ENCODE peak calls at places on chromosomes 7 and 10, in ten cellular contexts. B is body of pancreas, N is IMR-90, H is HepG2, D is uterus, X is suprapubic skin, G is sigmoid colon, O is testis, A is tibial nerve, W is thyroid gland. Z is an unnamed sample. For H3K36me3, the result is how much of the 10 kb centered on the place peaks cover.

GRCh38 chr7:18459846-18460245 is 35.7 kb upstream of the HDAC9 start:
- DNase-seq in X (no peak), G (no peak), O (no peak), A (no peak), N (no peak), D (no peak), W (no peak), B (no peak), H (no peak), Z (no peak)

GRCh38 chr7:1899201-1899600 is 229.1 kb downstream of the ELFN1 start:
- DNase-seq in O (peak), G (no peak), B (peak), A (no peak), W (no peak), N (peak), D (no peak), X (no peak), H (no peak), Z (no peak)

GRCh38 chr10:59465089-59465488 is 102.7 kb upstream of the FAM13C start:
- DNase-seq in N (peak), O (peak), W (peak), X (no peak), H (peak), G (no peak), A (no peak), B (no peak), D (no peak), Z (no peak)

GRCh38 chr7:104371216-104371796 is 42.9 kb downstream of the LHFPL3 start:
- DNase-seq in X (no peak), D (no peak), N (no peak), H (no peak), G (no peak), B (no peak), W (no peak), A (no peak), O (no peak), Z (no peak)

GRCh38 chr10:31034041-31034918 is 2.6 kb upstream of the ZNF438 start:
- DNase-seq in B (no peak), O (no peak), A (no peak), X (no peak), W (no peak), G (no peak), D (no peak), N (peak), H (no peak), Z (no peak)

GRCh38 chr10:21700474-21700873 is 166.4 kb downstream of the MLLT10 start:
- DNase-seq in B (no peak), W (no peak), G (no peak), H (no peak), N (no peak), X (no peak), O (no peak), D (no peak), A (no peak), Z (no peak)

GRCh38 chr7:113202282-113202681 is 83.9 kb upstream of the SMIM30 start:
- DNase-seq in O (no peak), N (no peak), W (no peak), D (no peak), A (no peak), X (no peak), G (no peak), B (no peak), H (no peak), Z (no peak)

GRCh38 chr7:108402865-108403264 is 53.4 kb downstream of the NRCAM start:
- DNase-seq in N (no peak), W (peak), X (no peak), O (no peak), D (no peak), A (no peak), G (no peak), H (no peak), B (peak), Z (no peak)

GRCh38 chr10:103823706-103824272 is 31.6 kb downstream of the SH3PXD2A start:
- DNase-seq in D (no peak), O (no peak), B (peak), N (no peak), A (no peak), W (no peak), H (no peak), X (peak), G (no peak), Z (no peak)

GRCh38 chr7:157219154-157219553 is 80.4 kb downstream of the UBE3C start:
- DNase-seq in D (no peak), W (no peak), A (no peak), G (no peak), O (no peak), H (no peak), N (no peak), X (no peak), B (peak), Z (no peak)

GRCh38 chr7:107666804-107667203 is 6.2 kb downstream of the SLC26A4 start:
- DNase-seq in A (no peak), X (no peak), G (no peak), D (no peak), H (no peak), O (no peak), B (no peak), N (no peak), W (no peak), Z (no peak)

GRCh38 chr10:102399217-102400021 is 3.9 kb downstream of the NFKB2 start:
- DNase-seq in B (peak), O (peak), N (peak), D (peak), H (peak), X (peak), A (peak), G (peak), W (peak), Z (peak)
- TF ChIP-seq POLR2A in B (peak), O (no peak), N (no peak), D (peak), H (no peak), X (no peak), A (peak), G (peak), W (peak), Z (no peak)

DNA sequence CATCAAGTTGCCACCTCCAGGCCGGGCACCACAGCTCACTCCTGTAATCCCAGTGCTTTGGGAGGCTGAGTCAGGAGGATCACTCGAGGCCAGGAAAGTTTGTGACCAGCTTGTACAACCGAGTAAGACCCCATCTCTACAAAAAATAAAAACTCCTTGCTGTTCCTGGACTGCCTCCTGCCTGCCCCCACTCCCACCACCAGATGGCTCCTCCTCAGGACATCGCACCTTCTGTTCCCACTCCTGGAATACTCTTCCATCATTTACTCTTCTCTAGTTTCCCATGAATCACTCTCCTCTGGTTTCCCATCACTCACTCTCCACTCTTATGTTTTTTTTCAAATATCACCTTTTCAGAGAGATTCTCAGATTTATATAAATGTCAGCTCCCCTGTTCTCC is 540.7 kb downstream of the CALN1 start:
- DNase-seq in O (no peak), W (no peak), H (no peak), G (no peak), A (no peak), X (no peak), B (no peak), D (no peak), N (no peak), Z (no peak)
- TF ChIP-seq CTCF in O (no peak), W (no peak), H (no peak), G (no peak), A (no peak), X (no peak), B (no peak), D (no peak), N (no peak), Z (no peak)

DNA sequence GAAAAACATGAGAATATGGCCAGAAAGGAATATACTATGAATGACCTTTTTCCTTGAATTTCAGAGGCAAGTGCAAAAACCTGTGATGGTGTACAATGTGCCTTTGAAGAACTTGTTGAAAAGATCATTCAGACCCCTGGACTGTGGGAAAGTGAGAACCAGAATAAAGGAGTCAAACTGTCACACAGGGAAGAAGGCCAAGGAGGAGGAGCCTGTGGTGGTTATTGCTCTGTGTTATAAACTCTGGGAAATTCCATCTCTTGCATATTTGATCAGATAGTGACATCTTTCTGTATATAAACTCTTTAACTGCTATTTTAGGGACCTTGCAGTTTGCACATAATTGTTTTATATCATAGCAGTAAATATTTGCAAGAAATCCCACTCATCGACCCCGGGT is 33.7 kb downstream of the RAB18 start:
- DNase-seq in D (no peak), O (no peak), X (no peak), W (no peak), B (no peak), N (peak), G (no peak), H (no peak), A (no peak), Z (no peak)
- H3K36me3 ChIP-seq in D (under half), O (under half), X (under half), W (under half), B (under half), N (under half), G (under half), H (under half), A (under half), Z (under half)

GRCh38 chr7:47948096-47948790 is at the start of gene PKD1L1:
- DNase-seq in N (no peak), W (no peak), A (no peak), O (no peak), D (no peak), X (no peak), H (no peak), G (no peak), B (no peak), Z (no peak)
- TF ChIP-seq POLR2A in N (no peak), W (no peak), A (no peak), O (no peak), D (no peak), X (no peak), H (no peak), G (no peak), B (no peak), Z (no peak)